ENCODE peak calls at places on chromosomes 5 and 9, in ten cellular contexts. X is NCI-H1105; M is BJ; Z is H9; D is PC-3; Y is activated CD4-positive, alpha-beta memory T cell treated with anti-CD3 and anti-CD28 coated beads, Interleukin-2, amount 10 ng/mL, durations not matched to agents 7 days and 5 days; L is lower lobe of right lung; A is sigmoid colon; G is COR-L47; N is HT1080. F is an unnamed sample.

GRCh38 chr5:7714119-7714518 is 136.8 kb downstream of the CFAP90 start:
- DNase-seq in X (no peak), M (peak), Z (no peak), D (peak), Y (no peak), L (no peak), A (no peak), G (no peak), N (peak), F (no peak)

GRCh38 chr9:137972988-137973470 is 95.4 kb downstream of the CACNA1B start:
- DNase-seq in X (no peak), M (no peak), Z (no peak), D (no peak), Y (no peak), L (peak), A (peak), G (no peak), N (no peak), F (no peak)

GRCh38 chr5:39775458-39776365 is 350.9 kb upstream of the DAB2 start:
- DNase-seq in X (no peak), M (peak), Z (no peak), D (peak), Y (no peak), L (no peak), A (no peak), G (no peak), N (peak), F (no peak)

GRCh38 chr5:96997265-96997859 is 61.5 kb downstream of the LNPEP start:
- DNase-seq in X (no peak), M (no peak), Z (no peak), D (peak), Y (no peak), L (no peak), A (no peak), G (peak), N (peak), F (peak)

GRCh38 chr9:99222416-99223280 is 566 bp downstream of the SEC61B start:
- DNase-seq in X (no peak), M (no peak), Z (no peak), D (no peak), Y (no peak), L (no peak), A (no peak), G (no peak), N (no peak), F (no peak)

GRCh38 chr5:73321757-73322452 is 126.7 kb downstream of the FOXD1 start:
- DNase-seq in X (no peak), M (peak), Z (no peak), D (peak), Y (no peak), L (no peak), A (no peak), G (no peak), N (peak), F (no peak)

GRCh38 chr5:134224905-134225779 is 731 bp downstream of the PPP2CA start:
- DNase-seq in X (peak), M (no peak), Z (peak), D (peak), Y (peak), L (peak), A (peak), G (peak), N (peak), F (peak)

GRCh38 chr5:43000198-43000840 is 39.8 kb downstream of the ANXA2R start:
- DNase-seq in X (no peak), M (no peak), Z (peak), D (no peak), Y (no peak), L (no peak), A (no peak), G (no peak), N (no peak), F (no peak)

GRCh38 chr5:54743997-54744788 is 226.6 kb downstream of the SNX18 start:
- DNase-seq in X (no peak), M (peak), Z (no peak), D (peak), Y (peak), L (peak), A (no peak), G (no peak), N (peak), F (peak)

GRCh38 chr5:72991394-72991793 is 35.6 kb downstream of the FCHO2 start:
- DNase-seq in X (no peak), M (no peak), Z (no peak), D (no peak), Y (no peak), L (no peak), A (no peak), G (no peak), N (no peak), F (no peak)

GRCh38 chr9:101569736-101570501 is 24.9 kb downstream of the PPP3R2 start:
- DNase-seq in X (no peak), M (no peak), Z (no peak), D (no peak), Y (no peak), L (no peak), A (no peak), G (no peak), N (no peak), F (no peak)

GRCh38 chr9:107734231-107735014 is 244.9 kb upstream of the KLF4 start:
- DNase-seq in X (no peak), M (peak), Z (no peak), D (no peak), Y (no peak), L (no peak), A (peak), G (no peak), N (peak), F (no peak)

GRCh38 chr5:113063927-113064326 is 87.3 kb downstream of the DCP2 start:
- DNase-seq in X (no peak), M (no peak), Z (peak), D (no peak), Y (no peak), L (no peak), A (no peak), G (no peak), N (no peak), F (no peak)

GRCh38 chr5:96226941-96227552 is 206.0 kb downstream of the PCSK1 start:
- DNase-seq in X (no peak), M (peak), Z (no peak), D (peak), Y (no peak), L (no peak), A (peak), G (no peak), N (peak), F (peak)

GRCh38 chr5:1921711-1922110 is 39.0 kb upstream of the IRX4 start:
- DNase-seq in X (no peak), M (no peak), Z (no peak), D (no peak), Y (no peak), L (no peak), A (no peak), G (no peak), N (no peak), F (no peak)

GRCh38 chr5:2894347-2895135 is 143.1 kb upstream of the IRX2 start:
- DNase-seq in X (no peak), M (no peak), Z (peak), D (no peak), Y (no peak), L (no peak), A (no peak), G (no peak), N (no peak), F (no peak)

GRCh38 chr9:81607593-81608288 is 81.6 kb downstream of the TLE1 start:
- DNase-seq in X (no peak), M (no peak), Z (no peak), D (no peak), Y (no peak), L (no peak), A (no peak), G (no peak), N (no peak), F (no peak)

GRCh38 chr5:77957-78804 is 13.8 kb upstream of the PLEKHG4B start:
- DNase-seq in X (no peak), M (peak), Z (no peak), D (peak), Y (peak), L (no peak), A (no peak), G (peak), N (peak), F (no peak)

GRCh38 chr9:20624201-20625002 is 2.1 kb upstream of the MLLT3 start:
- DNase-seq in X (peak), M (no peak), Z (peak), D (peak), Y (peak), L (peak), A (peak), G (peak), N (peak), F (peak)

GRCh38 chr5:168978015-168978414 is 322.9 kb downstream of the SLIT3 start:
- DNase-seq in X (no peak), M (peak), Z (no peak), D (peak), Y (no peak), L (no peak), A (no peak), G (no peak), N (peak), F (no peak)

GRCh38 chr9:124353811-124354274 is 61.4 kb downstream of the PSMB7 start:
- DNase-seq in X (no peak), M (peak), Z (no peak), D (no peak), Y (no peak), L (no peak), A (peak), G (no peak), N (no peak), F (no peak)

GRCh38 chr5:150352531-150353394 is 4.7 kb upstream of the TCOF1 start:
- DNase-seq in X (no peak), M (peak), Z (no peak), D (no peak), Y (no peak), L (no peak), A (no peak), G (no peak), N (no peak), F (no peak)

GRCh38 chr5:176673651-176674583 is 26.6 kb downstream of the TSPAN17 start:
- DNase-seq in X (no peak), M (no peak), Z (no peak), D (no peak), Y (no peak), L (no peak), A (no peak), G (no peak), N (no peak), F (no peak)

GRCh38 chr5:180466316-180466715 is 27.9 kb upstream of the CNOT6 start:
- DNase-seq in X (no peak), M (no peak), Z (no peak), D (no peak), Y (no peak), L (no peak), A (no peak), G (no peak), N (no peak), F (no peak)

GRCh38 chr9:18890372-18890771 is 142.6 kb downstream of the SAXO1 start:
- DNase-seq in X (no peak), M (no peak), Z (no peak), D (peak), Y (no peak), L (no peak), A (no peak), G (no peak), N (peak), F (no peak)

GRCh38 chr9:23766613-23767012 is 59.4 kb downstream of the ELAVL2 start:
- DNase-seq in X (no peak), M (no peak), Z (no peak), D (no peak), Y (no peak), L (no peak), A (no peak), G (no peak), N (no peak), F (no peak)

GRCh38 chr5:73391441-73391871 is 57.1 kb downstream of the FOXD1 start:
- DNase-seq in X (no peak), M (no peak), Z (no peak), D (no peak), Y (no peak), L (no peak), A (no peak), G (no peak), N (no peak), F (no peak)

GRCh38 chr9:112332977-112333638 is at the start of gene PTBP3:
- DNase-seq in X (no peak), M (no peak), Z (peak), D (peak), Y (peak), L (peak), A (peak), G (peak), N (peak), F (no peak)

GRCh38 chr5:18465833-18466681 is 831.8 kb downstream of the TAF11L14 start:
- DNase-seq in X (peak), M (no peak), Z (peak), D (peak), Y (peak), L (no peak), A (no peak), G (peak), N (peak), F (peak)

GRCh38 chr5:154502180-154502579 is 24.2 kb upstream of the HAND1 start:
- DNase-seq in X (no peak), M (no peak), Z (no peak), D (no peak), Y (no peak), L (no peak), A (no peak), G (no peak), N (no peak), F (no peak)

GRCh38 chr9:109708507-109708945 is 71.5 kb upstream of the PALM2AKAP2 start:
- DNase-seq in X (no peak), M (peak), Z (no peak), D (no peak), Y (no peak), L (no peak), A (no peak), G (no peak), N (no peak), F (no peak)

GRCh38 chr5:13108281-13108680 is 836.2 kb downstream of the DNAH5 start:
- DNase-seq in X (no peak), M (no peak), Z (no peak), D (peak), Y (no peak), L (no peak), A (no peak), G (no peak), N (peak), F (no peak)

GRCh38 chr9:18327106-18327505 is 146.8 kb upstream of the ADAMTSL1 start:
- DNase-seq in X (no peak), M (no peak), Z (no peak), D (no peak), Y (no peak), L (no peak), A (no peak), G (no peak), N (no peak), F (no peak)

GRCh38 chr5:178551059-178551458 is 39.1 kb downstream of the COL23A1 start:
- DNase-seq in X (no peak), M (no peak), Z (no peak), D (peak), Y (no peak), L (no peak), A (no peak), G (no peak), N (no peak), F (no peak)

GRCh38 chr9:73077625-73078030 is 74.0 kb upstream of the ANXA1 start:
- DNase-seq in X (no peak), M (no peak), Z (no peak), D (no peak), Y (no peak), L (no peak), A (no peak), G (no peak), N (no peak), F (no peak)

GRCh38 chr5:53368966-53369605 is 111.3 kb upstream of the FST start:
- DNase-seq in X (no peak), M (no peak), Z (no peak), D (no peak), Y (no peak), L (no peak), A (no peak), G (no peak), N (no peak), F (no peak)

GRCh38 chr9:114805670-114806551 is at the start of gene TNFSF15:
- DNase-seq in X (no peak), M (no peak), Z (peak), D (peak), Y (peak), L (peak), A (peak), G (no peak), N (no peak), F (peak)

GRCh38 chr9:136996361-136997281 is at the start of gene CLIC3:
- DNase-seq in X (no peak), M (no peak), Z (peak), D (peak), Y (peak), L (peak), A (no peak), G (peak), N (peak), F (no peak)

F was measured in Ammon's horn.